ENCODE peak calls at places on chromosomes 13 and 19, in eight cellular contexts. One of them, this sample, is unnamed.

GRCh38 chr13:100428966-100429365 is 159.6 kb downstream of the GGACT start:
- DNase-seq in progenitor cell of endocrine pancreas: no peak
- DNase-seq in A673: no peak
- DNase-seq in activated B cell treated with CpG ODN at 0.5 μM for 24 hours: no peak
- DNase-seq in CD8-positive, alpha-beta T cell: no peak
- DNase-seq in A549: no peak
- DNase-seq in GM20000: no peak
- DNase-seq in left ventricle myocardium inferior: no peak
- DNase-seq in this sample: no peak

GRCh38 chr19:13968999-13969398 is 16.7 kb downstream of the DCAF15 start:
- DNase-seq in progenitor cell of endocrine pancreas: no peak
- DNase-seq in A673: no peak
- DNase-seq in activated B cell treated with CpG ODN at 0.5 μM for 24 hours: no peak
- DNase-seq in CD8-positive, alpha-beta T cell: no peak
- DNase-seq in A549: no peak
- DNase-seq in GM20000: no peak
- DNase-seq in left ventricle myocardium inferior: no peak
- DNase-seq in this sample: no peak

GRCh38 chr19:55216461-55217198 is 7.3 kb upstream of the PTPRH start:
- DNase-seq in progenitor cell of endocrine pancreas: peak
- DNase-seq in A673: peak
- DNase-seq in activated B cell treated with CpG ODN at 0.5 μM for 24 hours: peak
- DNase-seq in CD8-positive, alpha-beta T cell: peak
- DNase-seq in A549: peak
- DNase-seq in GM20000: peak
- DNase-seq in left ventricle myocardium inferior: peak
- DNase-seq in this sample: peak

GRCh38 chr13:29362849-29363604 is 232.5 kb downstream of the SLC7A1 start:
- DNase-seq in progenitor cell of endocrine pancreas: peak
- DNase-seq in A673: peak
- DNase-seq in activated B cell treated with CpG ODN at 0.5 μM for 24 hours: no peak
- DNase-seq in CD8-positive, alpha-beta T cell: peak
- DNase-seq in A549: peak
- DNase-seq in GM20000: peak
- DNase-seq in left ventricle myocardium inferior: no peak
- DNase-seq in this sample: peak

GRCh38 chr19:7229735-7230134 is 64.5 kb downstream of the INSR start:
- DNase-seq in progenitor cell of endocrine pancreas: no peak
- DNase-seq in A673: no peak
- DNase-seq in activated B cell treated with CpG ODN at 0.5 μM for 24 hours: no peak
- DNase-seq in CD8-positive, alpha-beta T cell: no peak
- DNase-seq in A549: no peak
- DNase-seq in GM20000: no peak
- DNase-seq in left ventricle myocardium inferior: no peak
- DNase-seq in this sample: no peak

GRCh38 chr13:23384111-23384510 is 49.4 kb downstream of the SACS start:
- DNase-seq in progenitor cell of endocrine pancreas: no peak
- DNase-seq in A673: no peak
- DNase-seq in activated B cell treated with CpG ODN at 0.5 μM for 24 hours: no peak
- DNase-seq in CD8-positive, alpha-beta T cell: no peak
- DNase-seq in A549: no peak
- DNase-seq in GM20000: peak
- DNase-seq in left ventricle myocardium inferior: no peak
- DNase-seq in this sample: no peak

GRCh38 chr13:31350560-31350959 is 150.8 kb downstream of the B3GLCT start:
- DNase-seq in progenitor cell of endocrine pancreas: no peak
- DNase-seq in A673: no peak
- DNase-seq in activated B cell treated with CpG ODN at 0.5 μM for 24 hours: no peak
- DNase-seq in CD8-positive, alpha-beta T cell: no peak
- DNase-seq in A549: no peak
- DNase-seq in GM20000: no peak
- DNase-seq in left ventricle myocardium inferior: no peak
- DNase-seq in this sample: no peak

GRCh38 chr13:102286326-102286725 is 115.5 kb downstream of the FGF14 start:
- DNase-seq in progenitor cell of endocrine pancreas: no peak
- DNase-seq in A673: no peak
- DNase-seq in activated B cell treated with CpG ODN at 0.5 μM for 24 hours: no peak
- DNase-seq in CD8-positive, alpha-beta T cell: no peak
- DNase-seq in A549: peak
- DNase-seq in GM20000: no peak
- DNase-seq in left ventricle myocardium inferior: no peak
- DNase-seq in this sample: no peak

GRCh38 chr13:36074659-36075058 is 56.5 kb downstream of the DCLK1 start:
- DNase-seq in progenitor cell of endocrine pancreas: no peak
- DNase-seq in A673: peak
- DNase-seq in activated B cell treated with CpG ODN at 0.5 μM for 24 hours: no peak
- DNase-seq in CD8-positive, alpha-beta T cell: no peak
- DNase-seq in A549: no peak
- DNase-seq in GM20000: no peak
- DNase-seq in left ventricle myocardium inferior: no peak
- DNase-seq in this sample: peak

GRCh38 chr13:38697628-38698333 is 10.9 kb downstream of the FREM2 start:
- DNase-seq in progenitor cell of endocrine pancreas: no peak
- DNase-seq in A673: peak
- DNase-seq in activated B cell treated with CpG ODN at 0.5 μM for 24 hours: no peak
- DNase-seq in CD8-positive, alpha-beta T cell: no peak
- DNase-seq in A549: no peak
- DNase-seq in GM20000: no peak
- DNase-seq in left ventricle myocardium inferior: no peak
- DNase-seq in this sample: no peak

GRCh38 chr19:36086326-36086725 is 24.6 kb upstream of the OVOL3 start:
- DNase-seq in progenitor cell of endocrine pancreas: no peak
- DNase-seq in A673: no peak
- DNase-seq in activated B cell treated with CpG ODN at 0.5 μM for 24 hours: no peak
- DNase-seq in CD8-positive, alpha-beta T cell: no peak
- DNase-seq in A549: no peak
- DNase-seq in GM20000: no peak
- DNase-seq in left ventricle myocardium inferior: no peak
- DNase-seq in this sample: no peak
- TF ChIP-seq CTCF in progenitor cell of endocrine pancreas: no peak
- TF ChIP-seq CTCF in A673: no peak
- TF ChIP-seq CTCF in activated B cell treated with CpG ODN at 0.5 μM for 24 hours: no peak
- TF ChIP-seq CTCF in CD8-positive, alpha-beta T cell: no peak
- TF ChIP-seq CTCF in A549: no peak
- TF ChIP-seq CTCF in GM20000: no peak
- TF ChIP-seq CTCF in left ventricle myocardium inferior: no peak
- TF ChIP-seq CTCF in this sample: no peak

DNA sequence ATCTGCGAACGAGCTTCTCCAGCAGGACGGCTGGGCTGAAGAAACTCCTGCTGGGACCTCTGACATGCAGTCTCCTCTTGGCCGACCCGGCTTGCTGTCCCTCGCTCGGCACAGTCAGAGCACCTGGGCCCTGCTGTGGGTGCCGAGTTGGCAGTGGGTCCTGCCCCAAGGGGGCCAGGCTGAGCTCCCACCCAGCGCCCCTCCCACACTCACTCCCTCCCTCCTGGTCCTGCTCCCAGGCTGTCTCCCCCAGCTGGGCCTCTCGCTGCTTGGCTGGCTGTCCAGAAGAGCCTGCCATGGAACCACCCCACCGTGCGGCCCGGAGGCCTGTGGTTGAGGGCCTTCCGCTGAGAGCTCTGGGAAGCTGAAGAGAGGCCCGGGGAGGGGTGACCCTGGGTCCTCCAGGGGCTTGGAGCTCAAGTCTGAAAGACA is 6.0 kb downstream of the AKT2 start:
- DNase-seq in progenitor cell of endocrine pancreas: no peak
- DNase-seq in A673: no peak
- DNase-seq in activated B cell treated with CpG ODN at 0.5 μM for 24 hours: no peak
- DNase-seq in CD8-positive, alpha-beta T cell: no peak
- DNase-seq in A549: no peak
- DNase-seq in GM20000: no peak
- DNase-seq in left ventricle myocardium inferior: peak
- DNase-seq in this sample: no peak
- TF ChIP-seq CTCF in progenitor cell of endocrine pancreas: no peak
- TF ChIP-seq CTCF in A673: no peak
- TF ChIP-seq CTCF in activated B cell treated with CpG ODN at 0.5 μM for 24 hours: no peak
- TF ChIP-seq CTCF in CD8-positive, alpha-beta T cell: no peak
- TF ChIP-seq CTCF in A549: no peak
- TF ChIP-seq CTCF in GM20000: no peak
- TF ChIP-seq CTCF in left ventricle myocardium inferior: no peak
- TF ChIP-seq CTCF in this sample: no peak

GRCh38 chr13:80923907-80924306 is 583.0 kb upstream of the SPRY2 start:
- DNase-seq in progenitor cell of endocrine pancreas: no peak
- DNase-seq in A673: peak
- DNase-seq in activated B cell treated with CpG ODN at 0.5 μM for 24 hours: no peak
- DNase-seq in CD8-positive, alpha-beta T cell: no peak
- DNase-seq in A549: no peak
- DNase-seq in GM20000: no peak
- DNase-seq in left ventricle myocardium inferior: no peak
- DNase-seq in this sample: no peak
- TF ChIP-seq CTCF in progenitor cell of endocrine pancreas: no peak
- TF ChIP-seq CTCF in A673: peak
- TF ChIP-seq CTCF in activated B cell treated with CpG ODN at 0.5 μM for 24 hours: no peak
- TF ChIP-seq CTCF in CD8-positive, alpha-beta T cell: no peak
- TF ChIP-seq CTCF in A549: no peak
- TF ChIP-seq CTCF in GM20000: no peak
- TF ChIP-seq CTCF in left ventricle myocardium inferior: peak
- TF ChIP-seq CTCF in this sample: peak

GRCh38 chr19:42313840-42314755 is 989 bp downstream of the TMEM145 start:
- DNase-seq in progenitor cell of endocrine pancreas: no peak
- DNase-seq in A673: no peak
- DNase-seq in activated B cell treated with CpG ODN at 0.5 μM for 24 hours: no peak
- DNase-seq in CD8-positive, alpha-beta T cell: no peak
- DNase-seq in A549: no peak
- DNase-seq in GM20000: no peak
- DNase-seq in left ventricle myocardium inferior: no peak
- DNase-seq in this sample: no peak

GRCh38 chr19:42311612-42312160 is 1.4 kb upstream of the TMEM145 start:
- DNase-seq in progenitor cell of endocrine pancreas: no peak
- DNase-seq in A673: no peak
- DNase-seq in activated B cell treated with CpG ODN at 0.5 μM for 24 hours: no peak
- DNase-seq in CD8-positive, alpha-beta T cell: no peak
- DNase-seq in A549: no peak
- DNase-seq in GM20000: no peak
- DNase-seq in left ventricle myocardium inferior: no peak
- DNase-seq in this sample: no peak

GRCh38 chr19:42315024-42315423 is 1.9 kb downstream of the TMEM145 start:
- DNase-seq in progenitor cell of endocrine pancreas: no peak
- DNase-seq in A673: no peak
- DNase-seq in activated B cell treated with CpG ODN at 0.5 μM for 24 hours: no peak
- DNase-seq in CD8-positive, alpha-beta T cell: no peak
- DNase-seq in A549: no peak
- DNase-seq in GM20000: no peak
- DNase-seq in left ventricle myocardium inferior: no peak
- DNase-seq in this sample: no peak

GRCh38 chr19:42312370-42312769 is 739 bp upstream of the TMEM145 start:
- DNase-seq in progenitor cell of endocrine pancreas: no peak
- DNase-seq in A673: no peak
- DNase-seq in activated B cell treated with CpG ODN at 0.5 μM for 24 hours: no peak
- DNase-seq in CD8-positive, alpha-beta T cell: no peak
- DNase-seq in A549: no peak
- DNase-seq in GM20000: no peak
- DNase-seq in left ventricle myocardium inferior: no peak
- DNase-seq in this sample: no peak

DNA sequence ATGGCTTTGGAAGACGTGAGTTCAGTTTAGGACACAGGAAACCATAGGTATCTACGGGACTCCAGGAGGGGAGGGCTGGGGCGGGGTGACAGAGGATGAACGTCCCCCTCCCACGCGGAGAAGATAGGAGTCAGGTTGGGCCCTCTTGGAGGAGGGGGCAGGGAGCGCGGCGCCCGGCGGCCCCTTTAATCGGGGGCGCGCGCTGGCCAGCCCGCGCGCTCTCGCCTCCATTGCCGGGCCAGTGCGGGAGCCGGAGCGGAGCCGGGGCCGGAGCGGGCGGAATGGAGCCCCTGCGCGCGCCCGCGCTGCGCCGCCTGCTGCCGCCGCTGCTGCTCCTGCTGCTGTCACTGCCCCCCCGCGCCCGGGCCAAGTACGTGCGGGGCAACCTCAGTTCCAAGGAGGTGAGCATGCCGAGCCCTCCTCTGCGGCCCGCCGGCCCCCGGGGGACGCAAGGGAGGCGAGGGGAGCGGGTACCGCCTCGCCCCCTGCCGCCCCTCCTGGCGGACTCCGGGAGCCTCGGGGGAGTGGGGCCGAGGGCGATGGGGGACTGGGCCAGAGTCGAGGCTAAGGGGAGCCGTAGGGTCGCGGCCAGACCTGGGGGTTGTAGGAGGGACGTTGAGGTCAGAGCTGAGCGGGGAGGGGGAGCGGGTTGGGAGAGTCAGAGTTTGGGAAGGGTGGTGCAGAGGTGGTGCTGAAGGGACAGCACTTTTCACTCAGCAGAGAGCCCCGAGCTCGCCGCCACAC is at the start of gene TMEM145:
- DNase-seq in progenitor cell of endocrine pancreas: peak
- DNase-seq in A673: peak
- DNase-seq in activated B cell treated with CpG ODN at 0.5 μM for 24 hours: no peak
- DNase-seq in CD8-positive, alpha-beta T cell: peak
- DNase-seq in A549: peak
- DNase-seq in GM20000: peak
- DNase-seq in left ventricle myocardium inferior: no peak
- DNase-seq in this sample: peak
- TF ChIP-seq CTCF in progenitor cell of endocrine pancreas: peak
- TF ChIP-seq CTCF in A673: peak
- TF ChIP-seq CTCF in activated B cell treated with CpG ODN at 0.5 μM for 24 hours: no peak
- TF ChIP-seq CTCF in CD8-positive, alpha-beta T cell: no peak
- TF ChIP-seq CTCF in A549: peak
- TF ChIP-seq CTCF in GM20000: no peak
- TF ChIP-seq CTCF in left ventricle myocardium inferior: no peak
- TF ChIP-seq CTCF in this sample: peak

GRCh38 chr13:26133851-26134250 is 82.0 kb upstream of the SHISA2 start:
- DNase-seq in progenitor cell of endocrine pancreas: no peak
- DNase-seq in A673: peak
- DNase-seq in activated B cell treated with CpG ODN at 0.5 μM for 24 hours: no peak
- DNase-seq in CD8-positive, alpha-beta T cell: no peak
- DNase-seq in A549: no peak
- DNase-seq in GM20000: no peak
- DNase-seq in left ventricle myocardium inferior: no peak
- DNase-seq in this sample: no peak
- TF ChIP-seq CTCF in progenitor cell of endocrine pancreas: peak
- TF ChIP-seq CTCF in A673: no peak
- TF ChIP-seq CTCF in activated B cell treated with CpG ODN at 0.5 μM for 24 hours: no peak
- TF ChIP-seq CTCF in CD8-positive, alpha-beta T cell: no peak
- TF ChIP-seq CTCF in A549: no peak
- TF ChIP-seq CTCF in GM20000: no peak
- TF ChIP-seq CTCF in left ventricle myocardium inferior: no peak
- TF ChIP-seq CTCF in this sample: peak

GRCh38 chr13:26558912-26559485 is 1.5 kb downstream of the WASF3 start:
- DNase-seq in progenitor cell of endocrine pancreas: no peak
- DNase-seq in A673: no peak
- DNase-seq in activated B cell treated with CpG ODN at 0.5 μM for 24 hours: no peak
- DNase-seq in CD8-positive, alpha-beta T cell: no peak
- DNase-seq in A549: no peak
- DNase-seq in GM20000: no peak
- DNase-seq in left ventricle myocardium inferior: no peak
- DNase-seq in this sample: no peak

GRCh38 chr13:26557393-26558073 is at the start of gene WASF3:
- DNase-seq in progenitor cell of endocrine pancreas: peak
- DNase-seq in A673: peak
- DNase-seq in activated B cell treated with CpG ODN at 0.5 μM for 24 hours: peak
- DNase-seq in CD8-positive, alpha-beta T cell: peak
- DNase-seq in A549: peak
- DNase-seq in GM20000: peak
- DNase-seq in left ventricle myocardium inferior: peak
- DNase-seq in this sample: peak

GRCh38 chr13:26558074-26558805 is 757 bp downstream of the WASF3 start:
- DNase-seq in progenitor cell of endocrine pancreas: peak
- DNase-seq in A673: no peak
- DNase-seq in activated B cell treated with CpG ODN at 0.5 μM for 24 hours: no peak
- DNase-seq in CD8-positive, alpha-beta T cell: no peak
- DNase-seq in A549: no peak
- DNase-seq in GM20000: no peak
- DNase-seq in left ventricle myocardium inferior: peak
- DNase-seq in this sample: peak

GRCh38 chr13:26557051-26557392 is 461 bp upstream of the WASF3 start:
- DNase-seq in progenitor cell of endocrine pancreas: no peak
- DNase-seq in A673: no peak
- DNase-seq in activated B cell treated with CpG ODN at 0.5 μM for 24 hours: no peak
- DNase-seq in CD8-positive, alpha-beta T cell: no peak
- DNase-seq in A549: no peak
- DNase-seq in GM20000: no peak
- DNase-seq in left ventricle myocardium inferior: no peak
- DNase-seq in this sample: no peak

GRCh38 chr13:26555413-26555812 is 2.1 kb upstream of the WASF3 start:
- DNase-seq in progenitor cell of endocrine pancreas: no peak
- DNase-seq in A673: no peak
- DNase-seq in activated B cell treated with CpG ODN at 0.5 μM for 24 hours: no peak
- DNase-seq in CD8-positive, alpha-beta T cell: no peak
- DNase-seq in A549: no peak
- DNase-seq in GM20000: no peak
- DNase-seq in left ventricle myocardium inferior: no peak
- DNase-seq in this sample: no peak
- TF ChIP-seq CTCF in progenitor cell of endocrine pancreas: no peak
- TF ChIP-seq CTCF in A673: no peak
- TF ChIP-seq CTCF in activated B cell treated with CpG ODN at 0.5 μM for 24 hours: no peak
- TF ChIP-seq CTCF in CD8-positive, alpha-beta T cell: no peak
- TF ChIP-seq CTCF in A549: no peak
- TF ChIP-seq CTCF in GM20000: no peak
- TF ChIP-seq CTCF in left ventricle myocardium inferior: no peak
- TF ChIP-seq CTCF in this sample: no peak